ENCODE peak calls at places on chromosomes 4 and X, in five cellular contexts. T is RWPE2, Z is left lung, B is right lobe of liver, L is Panc1. I is an unnamed sample. For H3K4me1 and H3K9me3, the result is how much of the 10 kb centered on the place peaks cover.

GRCh38 chrX:65581661-65582339 is 47.2 kb upstream of the LAS1L start:
- ATAC-seq in T (peak), Z (peak), B (peak), L (peak), I (peak)

GRCh38 chrX:68666580-68666979 is 19.1 kb downstream of the STARD8 start:
- ATAC-seq in T (no peak), Z (peak), B (peak), L (no peak), I (peak)

GRCh38 chrX:64204701-64205440 is 637 bp downstream of the AMER1 start:
- ATAC-seq in T (peak), Z (peak), B (peak), L (peak), I (peak)

GRCh38 chr4:61555789-61556188 is 355.7 kb downstream of the ADGRL3 start:
- ATAC-seq in T (no peak), Z (no peak), B (peak), L (no peak), I (no peak)

GRCh38 chr4:91485415-91485814 is 818.4 kb upstream of the GRID2 start:
- ATAC-seq in T (no peak), Z (no peak), B (no peak), L (no peak), I (no peak)

GRCh38 chr4:106691749-106692148 is 323.2 kb upstream of the GIMD1 start:
- ATAC-seq in T (no peak), Z (no peak), B (no peak), L (no peak), I (no peak)

GRCh38 chrX:154541896-154542722 is 4.5 kb downstream of the G6PD start:
- ATAC-seq in T (peak), Z (peak), B (peak), L (peak), I (peak)

GRCh38 chr4:76964769-76965168 is 15.2 kb downstream of the SEPTIN11 start:
- ATAC-seq in T (no peak), Z (no peak), B (no peak), L (no peak), I (no peak)

GRCh38 chr4:78666830-78667258 is 109.3 kb upstream of the BMP2K start:
- ATAC-seq in T (no peak), Z (peak), B (peak), L (no peak), I (peak)

GRCh38 chrX:3584415-3584996 is 128.9 kb downstream of the PRKX start:
- ATAC-seq in T (no peak), Z (no peak), B (no peak), L (no peak), I (no peak)

GRCh38 chr4:106039796-106040195 is 144.5 kb downstream of the NPNT start:
- ATAC-seq in T (no peak), Z (no peak), B (no peak), L (no peak), I (no peak)

GRCh38 chrX:112555831-112556230 is 123.9 kb downstream of the LHFPL1 start:
- ATAC-seq in T (no peak), Z (no peak), B (no peak), L (no peak), I (no peak)

GRCh38 chr4:151169223-151169622 is 69.8 kb downstream of the RPS3A start:
- ATAC-seq in T (no peak), Z (peak), B (peak), L (no peak), I (peak)

GRCh38 chr4:81319657-81320056 is 104.6 kb upstream of the PRKG2 start:
- ATAC-seq in T (no peak), Z (no peak), B (no peak), L (no peak), I (no peak)

DNA sequence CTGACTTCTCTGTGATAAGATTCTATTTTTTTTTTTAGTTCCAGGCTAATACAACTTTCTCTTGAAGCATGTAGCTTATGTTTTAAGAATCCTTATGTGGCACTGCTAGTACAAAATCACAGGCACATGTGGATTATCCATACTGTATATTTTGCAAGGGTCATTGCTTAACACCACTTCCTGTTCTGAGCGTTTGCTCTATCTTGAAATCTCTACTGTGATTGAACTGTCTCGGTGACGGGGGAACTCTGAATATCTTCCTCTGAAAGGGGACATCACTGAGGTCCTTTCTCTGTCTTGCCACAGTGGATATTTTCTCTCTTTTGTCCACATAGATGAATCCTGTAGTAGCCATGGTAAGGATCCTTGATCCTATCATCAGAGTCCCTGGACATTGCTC is 2.1 kb upstream of the WFS1 start:
- ATAC-seq in T (no peak), Z (no peak), B (no peak), L (no peak), I (no peak)
- H3K4me1 ChIP-seq in T (under half), Z (under half), B (under half), L (under half), I (under half)

DNA sequence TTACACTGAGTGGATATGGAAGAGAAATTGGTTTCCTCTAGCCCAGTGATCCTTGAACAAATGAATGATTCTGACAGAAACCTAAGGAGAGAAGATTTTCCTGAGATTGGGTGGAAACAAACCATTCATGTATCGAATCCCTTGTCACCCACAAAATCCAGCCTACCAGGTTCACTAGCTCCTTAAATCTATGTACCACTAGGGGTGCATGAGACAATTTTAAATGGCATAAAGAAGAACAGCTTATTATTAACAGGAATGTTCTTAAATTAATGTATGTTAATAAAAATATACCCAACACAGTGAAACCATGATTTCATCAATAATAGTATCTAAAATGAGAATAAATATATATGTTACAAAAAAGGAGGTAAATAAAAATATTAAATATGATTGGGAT is 118.4 kb upstream of the LNX1 start:
- ATAC-seq in T (no peak), Z (no peak), B (no peak), L (no peak), I (no peak)
- TF ChIP-seq CTCF in T (peak), Z (no peak), B (no peak), L (no peak), I (no peak)

GRCh38 chrX:47413179-47413594 is 42.8 kb downstream of the ZNF157 start:
- ATAC-seq in T (no peak), Z (no peak), B (no peak), L (no peak), I (no peak)
- H3K9me3 ChIP-seq in T (under half), Z (under half), B (under half), L (under half), I (under half)

GRCh38 chr4:147756417-147756816 is 24.5 kb downstream of the ARHGAP10 start:
- ATAC-seq in T (peak), Z (no peak), B (no peak), L (no peak), I (no peak)
- H3K4me1 ChIP-seq in T (under half), Z (under half), B (under half), L (under half), I (under half)

DNA sequence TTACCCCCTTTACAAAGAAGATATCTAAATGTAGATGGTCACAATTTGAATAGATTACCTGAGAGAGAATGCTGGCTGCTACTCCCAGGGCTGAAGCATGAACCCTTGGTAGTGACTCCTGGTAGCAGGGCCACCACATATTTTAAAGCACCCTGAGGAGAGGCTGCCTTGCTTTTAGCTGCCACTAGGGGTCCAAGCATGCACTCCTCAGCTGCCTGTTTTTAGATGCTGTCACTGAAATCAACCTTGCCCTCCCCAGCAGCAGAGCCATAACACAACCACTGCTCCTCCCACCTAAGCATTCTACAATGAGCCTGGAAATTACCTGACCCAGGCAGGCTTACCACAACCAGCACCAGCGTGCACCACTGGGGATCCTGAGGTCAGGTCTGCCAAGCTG is 850.9 kb downstream of the FAM133A start:
- ATAC-seq in T (no peak), Z (no peak), B (no peak), L (no peak), I (no peak)
- TF ChIP-seq CTCF in T (no peak), Z (no peak), B (no peak), L (no peak), I (no peak)

I was measured in gastroesophageal sphincter.